ENCODE peak calls at places on chromosomes 1 and 21, in five cellular contexts. C is right lobe of liver, G is kidney epithelial cell, H is brain microvascular endothelial cell, S is cardiac muscle cell. L is an unnamed sample. For H3K27me3, the result is how much of the 10 kb centered on the place peaks cover.

GRCh38 chr21:39663066-39663465 is 50.3 kb downstream of the B3GALT5 start:
- DNase-seq in C (no peak), G (no peak), H (no peak), S (no peak), L (no peak)

GRCh38 chr1:18636762-18637552 is 6.3 kb downstream of the PAX7 start:
- DNase-seq in C (no peak), G (no peak), H (no peak), S (no peak), L (no peak)

GRCh38 chr21:34962136-34962535 is 87.0 kb downstream of the RUNX1 start:
- DNase-seq in C (no peak), G (no peak), H (no peak), S (no peak), L (no peak)

GRCh38 chr1:231828182-231828920 is 201.8 kb downstream of the DISC1 start:
- DNase-seq in C (no peak), G (peak), H (peak), S (peak), L (no peak)

GRCh38 chr1:197913495-197914276 is 3.5 kb upstream of the LHX9 start:
- DNase-seq in C (no peak), G (no peak), H (no peak), S (no peak), L (no peak)

GRCh38 chr1:121558514-121558913 is 373.7 kb downstream of the SRGAP2C start:
- DNase-seq in C (no peak), G (peak), H (peak), S (no peak), L (peak)

GRCh38 chr1:26536521-26536920 is 7.0 kb downstream of the RPS6KA1 start:
- DNase-seq in C (no peak), G (no peak), H (no peak), S (no peak), L (no peak)

GRCh38 chr1:185813401-185813979 is 79.3 kb downstream of the HMCN1 start:
- DNase-seq in C (no peak), G (no peak), H (peak), S (peak), L (no peak)

GRCh38 chr1:94707321-94708298 is 112.5 kb upstream of the SLC44A3 start:
- DNase-seq in C (no peak), G (no peak), H (no peak), S (no peak), L (no peak)

DNA sequence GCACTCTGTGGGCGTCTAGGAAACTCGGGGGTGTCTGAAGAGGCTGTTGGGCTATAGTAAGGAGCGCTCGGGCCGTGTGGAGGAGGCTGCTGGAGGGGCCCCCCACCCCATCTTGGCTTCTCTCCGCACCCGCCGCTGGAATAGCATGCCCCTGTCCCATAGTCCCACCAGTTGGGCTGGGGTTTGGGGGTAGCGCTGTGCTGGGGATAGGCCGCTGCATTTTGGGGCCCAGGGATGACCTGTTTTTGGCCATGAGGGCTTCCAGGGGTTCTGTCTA is 511 bp downstream of the EFNA3 start:
- DNase-seq in C (no peak), G (no peak), H (no peak), S (no peak), L (no peak)
- H3K4me3 ChIP-seq in C (peak), G (peak), H (peak), S (peak), L (peak)

GRCh38 chr1:24966724-24967346 is 36.8 kb upstream of the RUNX3 start:
- DNase-seq in C (peak), G (no peak), H (peak), S (no peak), L (no peak)
- H3K27me3 ChIP-seq in C (under half), G (under half), H (under half), S (under half), L (under half)

DNA sequence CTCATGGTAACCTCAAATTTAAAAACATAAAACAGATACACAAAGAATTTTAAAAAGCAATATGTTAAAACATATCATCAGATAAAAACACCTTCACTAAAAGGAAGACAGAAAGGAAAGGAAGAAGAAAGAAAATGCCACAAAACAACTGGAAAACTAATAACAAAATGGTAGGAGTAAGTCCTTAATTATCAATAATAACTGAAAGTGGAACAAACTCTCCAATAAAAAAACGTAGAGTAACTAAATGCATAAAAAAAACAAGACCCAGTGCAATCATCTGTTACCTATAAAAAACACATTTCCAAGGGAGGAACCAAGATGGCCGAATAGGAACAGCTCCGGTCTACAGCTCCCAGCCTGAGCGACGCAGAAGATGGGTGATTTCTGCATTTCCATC is 47.1 kb upstream of the ACADM start:
- DNase-seq in C (no peak), G (no peak), H (no peak), S (no peak), L (no peak)
- H3K4me3 ChIP-seq in C (no peak), G (no peak), H (no peak), S (no peak), L (no peak)

DNA sequence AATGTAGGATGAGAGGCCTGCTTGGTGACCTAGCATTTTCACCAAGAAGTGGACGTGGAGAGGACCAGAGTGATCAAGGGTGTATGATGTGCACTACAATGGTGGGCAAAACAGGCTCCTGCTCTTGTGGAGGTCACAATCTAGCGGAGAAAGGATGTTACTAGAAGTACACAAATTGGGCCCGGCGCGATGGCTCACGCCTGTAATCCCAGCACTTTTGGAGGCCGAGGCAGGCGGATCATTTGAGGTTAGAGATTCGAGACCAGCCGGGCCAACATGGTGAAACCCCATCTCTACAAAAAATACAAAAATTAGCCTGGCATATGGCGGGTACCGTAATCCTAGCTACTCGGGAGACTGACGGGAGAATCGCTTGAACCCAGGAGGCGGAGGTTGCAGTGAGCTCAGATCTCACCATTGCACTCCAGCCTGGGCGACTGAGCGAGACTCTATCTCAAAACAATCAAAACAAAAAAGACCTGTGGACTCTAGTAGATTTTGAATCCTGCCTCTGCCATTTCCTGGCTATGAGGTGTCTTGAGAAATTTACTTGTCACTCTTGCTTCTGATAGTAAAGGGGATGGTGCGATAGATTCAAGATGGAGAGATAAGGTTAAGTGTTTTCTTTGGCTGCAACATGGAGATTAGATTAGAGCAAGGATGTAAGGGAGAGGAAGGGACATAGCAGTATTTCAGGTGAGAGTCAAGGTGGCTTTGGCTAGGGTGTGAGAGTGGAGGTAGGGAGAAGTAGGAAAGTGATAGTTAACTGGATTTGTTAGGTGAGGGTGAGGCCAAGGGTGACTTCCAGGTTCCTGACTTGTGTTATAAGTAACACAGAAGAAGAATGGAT is 7.1 kb downstream of the KLF18 start:
- DNase-seq in C (no peak), G (no peak), H (no peak), S (no peak), L (no peak)
- H3K27me3 ChIP-seq in C (under half), G (under half), H (under half), S (under half), L (under half)

GRCh38 chr1:42433324-42433860 is 22.4 kb downstream of the ZMYND12 start:
- DNase-seq in C (no peak), G (no peak), H (no peak), S (peak), L (no peak)
- H3K4me3 ChIP-seq in C (no peak), G (no peak), H (no peak), S (no peak), L (no peak)

GRCh38 chr21:23308741-23309140 is 2298.5 kb downstream of the MRPL39 start:
- DNase-seq in C (no peak), G (no peak), H (no peak), S (no peak), L (no peak)

DNA sequence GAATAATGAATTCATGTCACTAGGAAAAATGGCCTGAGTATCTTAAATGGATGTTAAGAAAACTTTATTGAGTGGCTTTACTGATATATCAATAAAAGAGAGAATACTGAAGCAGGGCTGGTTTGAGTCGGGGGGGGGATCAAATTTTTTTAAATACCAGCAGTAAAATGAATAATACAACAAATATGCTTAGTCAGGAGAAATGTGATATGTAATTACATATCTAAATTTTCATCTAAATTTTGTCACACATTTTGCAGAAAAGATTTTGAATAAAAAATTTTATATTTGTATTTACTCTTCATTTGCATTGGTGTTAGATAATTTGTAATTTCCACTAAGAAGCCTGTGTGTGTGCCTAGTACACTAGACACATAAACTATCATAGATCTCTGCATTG is 2300.2 kb downstream of the MRPL39 start:
- DNase-seq in C (no peak), G (no peak), H (no peak), S (no peak), L (no peak)
- H3K27me3 ChIP-seq in C (under half), G (under half), H (under half), S (under half), L (under half)

DNA sequence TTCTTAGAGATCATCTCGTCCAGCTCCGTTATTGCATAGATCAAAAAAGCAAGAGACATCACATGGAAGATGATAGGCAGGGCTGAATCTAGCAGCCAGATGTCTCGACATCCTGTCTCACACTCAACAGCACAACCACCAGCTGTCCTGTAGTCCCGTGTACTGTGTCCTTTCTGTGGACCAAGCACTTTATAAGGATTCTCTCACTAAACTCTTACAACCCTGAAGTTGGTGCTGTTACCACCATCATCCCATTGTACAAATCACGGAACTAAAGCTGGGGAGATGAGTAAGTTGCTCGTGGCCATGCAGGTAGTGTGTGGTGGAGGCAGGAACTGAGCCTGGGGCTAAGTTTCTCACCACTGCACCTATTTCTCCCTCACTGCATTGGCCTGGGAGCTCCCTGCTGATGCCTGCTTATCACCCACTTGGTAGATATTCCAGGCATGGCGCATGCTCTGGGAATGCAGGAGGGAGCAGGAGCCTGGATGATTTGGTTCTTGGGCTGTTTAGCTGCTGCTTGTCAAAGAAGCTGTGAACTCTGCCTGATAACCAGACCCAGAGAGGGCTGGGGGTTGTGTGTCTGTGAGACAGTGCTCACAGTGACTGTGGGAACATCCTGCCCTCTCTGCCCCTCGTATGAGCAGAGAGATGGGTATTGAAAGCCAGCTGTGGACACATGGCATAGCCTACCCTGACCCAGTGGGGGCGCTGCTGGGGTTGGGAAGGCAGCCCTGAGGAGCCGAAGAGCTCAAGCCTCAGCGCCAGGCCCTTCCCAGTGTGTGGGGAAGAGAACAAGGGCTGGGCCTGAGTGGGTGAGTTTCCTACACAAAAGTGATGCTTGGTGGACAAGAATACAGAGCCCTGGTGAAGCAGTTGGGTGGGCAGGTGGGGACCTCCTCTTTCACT is 13.6 kb downstream of the PPFIA4 start:
- DNase-seq in C (no peak), G (no peak), H (no peak), S (peak), L (no peak)
- H3K4me3 ChIP-seq in C (no peak), G (no peak), H (no peak), S (no peak), L (no peak)